ENCODE peak calls at places on chromosome 2, in four cellular contexts. F, J, K and N are unnamed samples.
A peak's percentile ranks its signal among the peaks of the same experiment; 100 is the strongest.

GRCh38 chr2:176753752-176754474 is 458.7 kb upstream of the HNRNPA3 start:
- DNase-seq in F (no peak), J (no peak), K (no peak), N (no peak)

GRCh38 chr2:237451582-237452469 is 35.2 kb upstream of the MLPH start:
- DNase-seq in F (no peak), J (peak; percentile 48), K (no peak), N (no peak)

GRCh38 chr2:26818255-26818654 is 29.7 kb upstream of the DPYSL5 start:
- DNase-seq in F (no peak), J (no peak), K (no peak), N (no peak)

GRCh38 chr2:30232801-30233130 is 1.4 kb downstream of the LBH start:
- DNase-seq in F (peak; percentile 56), J (no peak), K (no peak), N (no peak)

GRCh38 chr2:29495536-29495935 is 380.3 kb downstream of the CLIP4 start:
- DNase-seq in F (no peak), J (no peak), K (no peak), N (no peak)

GRCh38 chr2:85353876-85354285 is 447 bp downstream of the RETSAT start:
- DNase-seq in F (peak; percentile 69), J (peak; percentile 12), K (no peak), N (peak; percentile 82)

GRCh38 chr2:208807756-208808155 is 401.2 kb downstream of the PTH2R start:
- DNase-seq in F (no peak), J (no peak), K (no peak), N (no peak)

GRCh38 chr2:23385351-23385747 is 370 bp downstream of the KLHL29 start:
- DNase-seq in F (no peak), J (peak; percentile 76), K (no peak), N (peak; percentile 61)

GRCh38 chr2:64804651-64805050 is 150.9 kb upstream of the SERTAD2 start:
- DNase-seq in F (no peak), J (no peak), K (no peak), N (no peak)

GRCh38 chr2:234690569-234691225 is 193.8 kb upstream of the ARL4C start:
- DNase-seq in F (no peak), J (peak; percentile 55), K (no peak), N (no peak)

GRCh38 chr2:38599706-38600105 is 3.0 kb downstream of the HNRNPLL start:
- DNase-seq in F (no peak), J (no peak), K (no peak), N (no peak)

GRCh38 chr2:235171511-235172130 is 219.8 kb downstream of the SH3BP4 start:
- DNase-seq in F (no peak), J (no peak), K (no peak), N (no peak)

GRCh38 chr2:47218066-47218581 is 63.0 kb upstream of the STPG4 start:
- DNase-seq in F (no peak), J (no peak), K (no peak), N (peak; percentile 80)

GRCh38 chr2:233247744-233248143 is 3.7 kb upstream of the ATG16L1 start:
- DNase-seq in F (no peak), J (no peak), K (no peak), N (no peak)

GRCh38 chr2:71951718-71952404 is 195.8 kb downstream of the CYP26B1 start:
- DNase-seq in F (no peak), J (no peak), K (no peak), N (no peak)

GRCh38 chr2:229025653-229026052 is 245.4 kb downstream of the PID1 start:
- DNase-seq in F (no peak), J (no peak), K (no peak), N (no peak)

GRCh38 chr2:218427741-218428140 is 8.8 kb downstream of the VIL1 start:
- DNase-seq in F (peak; percentile 41), J (no peak), K (no peak), N (peak; percentile 38)

GRCh38 chr2:162734287-162734686 is 104.3 kb downstream of the KCNH7 start:
- DNase-seq in F (no peak), J (no peak), K (no peak), N (no peak)

GRCh38 chr2:135299165-135299564 is 231.9 kb downstream of the ZRANB3 start:
- DNase-seq in F (no peak), J (no peak), K (no peak), N (no peak)

GRCh38 chr2:241893265-241893664 is 23.7 kb downstream of the RTP5 start:
- DNase-seq in F (peak; percentile 50), J (no peak), K (no peak), N (no peak)

GRCh38 chr2:64404743-64405142 is 49.2 kb upstream of the LGALSL start:
- DNase-seq in F (peak; percentile 73), J (peak; percentile 72), K (no peak), N (peak; percentile 75)

GRCh38 chr2:150482667-150483260 is 4.7 kb downstream of the RND3 start:
- DNase-seq in F (no peak), J (no peak), K (no peak), N (no peak)

GRCh38 chr2:9263388-9263787 is 56.8 kb downstream of the ASAP2 start:
- DNase-seq in F (no peak), J (no peak), K (no peak), N (no peak)

GRCh38 chr2:27756544-27757498 is 14.7 kb upstream of the MRPL33 start:
- DNase-seq in F (no peak), J (no peak), K (no peak), N (no peak)

GRCh38 chr2:159290289-159290907 is 3.9 kb upstream of the WDSUB1 start:
- DNase-seq in F (no peak), J (no peak), K (no peak), N (no peak)

GRCh38 chr2:28009732-28010131 is 119.2 kb downstream of the BABAM2 start:
- DNase-seq in F (no peak), J (no peak), K (no peak), N (no peak)

GRCh38 chr2:231545105-231545902 is 15.1 kb upstream of the NMUR1 start:
- DNase-seq in F (peak; percentile 63), J (no peak), K (no peak), N (peak; percentile 61)

GRCh38 chr2:28348149-28348567 is 44.5 kb upstream of the FOSL2 start:
- DNase-seq in F (peak; percentile 58), J (no peak), K (no peak), N (peak; percentile 19)

GRCh38 chr2:23414876-23415275 is 29.9 kb downstream of the KLHL29 start:
- DNase-seq in F (no peak), J (peak; percentile 32), K (no peak), N (no peak)

GRCh38 chr2:216201687-216202306 is 92.6 kb downstream of the XRCC5 start:
- DNase-seq in F (no peak), J (no peak), K (no peak), N (no peak)
- H3K4me1 ChIP-seq in F (no peaks in the 10 kb centered on the region), J (no peaks in the 10 kb centered on the region), K (no peaks in the 10 kb centered on the region), N (no peaks in the 10 kb centered on the region)

DNA sequence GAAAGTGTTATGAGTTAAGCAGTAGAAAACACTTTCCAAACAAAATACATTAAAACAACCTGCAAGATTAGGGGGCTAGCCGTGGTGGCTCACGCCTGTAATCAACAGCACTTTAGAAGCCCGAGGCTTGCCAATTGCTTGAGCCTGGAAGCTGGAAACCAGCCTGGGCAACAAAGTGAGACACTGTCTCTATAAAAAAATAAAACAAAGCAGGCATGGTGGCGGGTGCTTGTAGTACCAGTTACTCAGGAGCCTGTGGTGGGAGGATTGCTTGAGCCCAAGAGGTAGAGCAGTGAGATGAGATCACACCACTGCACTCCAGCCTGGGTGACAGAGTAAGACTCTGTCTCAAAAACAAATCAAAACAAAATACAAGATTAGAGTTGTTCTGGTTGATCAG is 208.3 kb downstream of the ERBB4 start:
- DNase-seq in F (no peak), J (no peak), K (no peak), N (no peak)
- H3K4me3 ChIP-seq in F (no peak overlapping the region), J (no peak overlapping the region), K (no peak overlapping the region), N (no peak overlapping the region)

DNA sequence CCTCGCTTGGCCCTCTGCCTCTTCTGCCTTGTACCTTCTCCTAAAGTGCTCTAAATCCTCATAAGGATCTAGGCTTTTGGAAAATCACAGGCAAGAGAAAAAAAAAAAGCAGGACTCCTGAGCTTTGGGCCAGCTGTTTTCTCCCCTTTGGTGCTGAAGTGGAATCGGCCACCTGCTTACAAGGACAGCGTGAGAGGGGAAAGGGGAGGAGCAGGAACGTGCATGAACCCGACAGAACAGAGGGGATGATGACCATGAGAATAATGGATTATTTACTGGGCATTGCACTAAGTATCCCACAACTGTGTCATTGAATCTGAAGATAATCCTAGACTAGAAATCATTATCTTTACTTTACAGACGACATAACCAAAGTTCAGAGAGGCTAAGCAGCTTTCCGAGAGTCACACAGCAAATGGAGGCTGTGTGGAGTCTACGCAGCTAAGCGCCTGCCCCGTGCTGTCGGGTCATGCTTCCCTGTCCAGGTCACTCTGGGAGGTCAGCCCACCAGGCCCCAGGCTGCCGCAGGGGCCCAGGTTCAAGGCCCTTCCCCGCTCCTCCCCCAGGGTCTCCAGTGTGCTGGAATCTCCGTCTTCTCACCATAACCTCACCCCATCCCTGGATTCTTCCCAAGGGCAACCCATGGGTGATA is 141.8 kb downstream of the PXDN start:
- DNase-seq in F (peak; percentile 27), J (no peak), K (no peak), N (no peak)
- H3K4me1 ChIP-seq in F (no peaks in the 10 kb centered on the region), J (peaks cover 10% of the 10 kb centered on the region), K (no peaks in the 10 kb centered on the region), N (no peaks in the 10 kb centered on the region)

GRCh38 chr2:121550669-121551068 is 20.0 kb downstream of the RNU4ATAC start:
- DNase-seq in F (no peak), J (no peak), K (no peak), N (no peak)
- H3K4me3 ChIP-seq in F (no peak overlapping the region), J (no peak overlapping the region), K (no peak overlapping the region), N (no peak overlapping the region)

GRCh38 chr2:45781464-45781811 is 130.0 kb downstream of the PRKCE start:
- DNase-seq in F (no peak), J (no peak), K (no peak), N (no peak)

GRCh38 chr2:45780541-45781463 is 129.3 kb downstream of the PRKCE start:
- DNase-seq in F (no peak), J (no peak), K (no peak), N (no peak)

GRCh38 chr2:45778720-45779171 is 127.3 kb downstream of the PRKCE start:
- DNase-seq in F (no peak), J (peak; percentile 52), K (no peak), N (peak; percentile 88)

GRCh38 chr2:45776160-45776955 is 124.9 kb downstream of the PRKCE start:
- DNase-seq in F (no peak), J (no peak), K (no peak), N (no peak)

DNA sequence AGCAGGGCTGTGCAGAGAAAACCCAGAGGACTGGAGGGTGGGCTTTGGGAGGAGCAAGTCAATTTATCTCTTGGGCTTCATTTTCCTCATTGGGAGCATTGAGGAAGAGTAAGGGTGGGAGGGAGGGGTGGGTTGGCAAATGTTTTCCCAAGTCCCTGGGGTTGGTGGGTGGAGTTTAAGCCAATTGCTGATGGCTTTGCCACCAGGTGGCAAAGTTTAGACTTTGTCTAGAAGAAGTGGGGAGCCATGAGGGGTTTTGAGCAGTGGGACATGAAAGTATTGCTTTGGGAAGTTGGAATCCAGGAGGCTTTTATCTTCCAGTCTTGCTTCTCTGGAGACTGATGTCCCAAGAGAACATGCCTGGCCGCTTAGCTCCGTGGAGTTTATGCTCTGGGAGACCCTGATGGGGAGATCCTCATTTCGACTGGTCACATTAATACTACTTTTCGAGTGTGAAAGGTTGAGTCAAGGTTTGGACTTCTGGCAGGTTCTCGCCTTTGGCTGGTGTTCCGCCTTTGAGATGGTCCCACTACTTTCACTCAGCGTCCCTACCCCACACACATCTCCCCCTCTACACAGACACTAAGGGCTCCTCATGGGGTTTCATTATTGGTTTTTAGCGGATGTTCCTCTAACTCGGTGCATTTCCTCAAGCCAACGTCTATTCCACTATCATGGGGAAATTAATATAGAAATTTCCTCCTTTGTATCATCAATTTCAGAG is 126.7 kb downstream of the PRKCE start:
- DNase-seq in F (no peak), J (no peak), K (no peak), N (no peak)
- H3K4me1 ChIP-seq in F (peaks cover 4% of the 10 kb centered on the region), J (peaks cover 12% of the 10 kb centered on the region), K (no peaks in the 10 kb centered on the region), N (no peaks in the 10 kb centered on the region)